ENCODE peak calls at places on chromosomes 5 and 9, in nine cellular contexts. One of them, this sample, is unnamed.

GRCh38 chr9:126626117-126627022 is 12.6 kb downstream of the LMX1B start:
- DNase-seq in upper lobe of left lung: peak
- DNase-seq in HepG2: no peak
- DNase-seq in GM12878: no peak
- DNase-seq in A549: no peak
- DNase-seq in H1: peak
- DNase-seq in SK-N-SH: no peak
- DNase-seq in esophagus muscularis mucosa: no peak
- DNase-seq in transverse colon: no peak
- DNase-seq in this sample: no peak

GRCh38 chr5:135535820-135536801 is at the start of gene NEUROG1:
- DNase-seq in SK-N-SH: peak
- DNase-seq in esophagus muscularis mucosa: no peak
- DNase-seq in A549: no peak
- DNase-seq in GM12878: no peak
- DNase-seq in HepG2: no peak
- DNase-seq in transverse colon: no peak
- DNase-seq in upper lobe of left lung: peak
- DNase-seq in H1: peak
- DNase-seq in this sample: no peak

GRCh38 chr5:149677721-149678120 is 52.4 kb upstream of the PPARGC1B start:
- DNase-seq in esophagus muscularis mucosa: no peak
- DNase-seq in SK-N-SH: no peak
- DNase-seq in H1: no peak
- DNase-seq in HepG2: no peak
- DNase-seq in A549: no peak
- DNase-seq in GM12878: peak
- DNase-seq in upper lobe of left lung: no peak
- DNase-seq in transverse colon: peak
- DNase-seq in this sample: no peak

GRCh38 chr5:42995152-42995751 is 44.9 kb downstream of the ANXA2R start:
- DNase-seq in H1: no peak
- DNase-seq in upper lobe of left lung: no peak
- DNase-seq in SK-N-SH: no peak
- DNase-seq in esophagus muscularis mucosa: no peak
- DNase-seq in A549: no peak
- DNase-seq in GM12878: no peak
- DNase-seq in HepG2: no peak
- DNase-seq in transverse colon: no peak
- DNase-seq in this sample: no peak

GRCh38 chr9:79701651-79702050 is 129.9 kb downstream of the TLE4 start:
- DNase-seq in GM12878: no peak
- DNase-seq in A549: no peak
- DNase-seq in esophagus muscularis mucosa: peak
- DNase-seq in transverse colon: peak
- DNase-seq in SK-N-SH: no peak
- DNase-seq in HepG2: no peak
- DNase-seq in upper lobe of left lung: no peak
- DNase-seq in H1: no peak
- DNase-seq in this sample: no peak

GRCh38 chr5:90886381-90886780 is 327.8 kb downstream of the ADGRV1 start:
- DNase-seq in upper lobe of left lung: no peak
- DNase-seq in transverse colon: no peak
- DNase-seq in H1: no peak
- DNase-seq in HepG2: no peak
- DNase-seq in esophagus muscularis mucosa: no peak
- DNase-seq in SK-N-SH: no peak
- DNase-seq in A549: no peak
- DNase-seq in GM12878: no peak
- DNase-seq in this sample: no peak

GRCh38 chr5:73902327-73903051 is 276.5 kb downstream of the ARHGEF28 start:
- DNase-seq in upper lobe of left lung: no peak
- DNase-seq in SK-N-SH: peak
- DNase-seq in A549: peak
- DNase-seq in esophagus muscularis mucosa: no peak
- DNase-seq in HepG2: peak
- DNase-seq in transverse colon: no peak
- DNase-seq in GM12878: peak
- DNase-seq in H1: no peak
- DNase-seq in this sample: no peak

GRCh38 chr5:1255081-1255561 is 29.9 kb downstream of the SLC6A18 start:
- DNase-seq in transverse colon: no peak
- DNase-seq in upper lobe of left lung: peak
- DNase-seq in H1: no peak
- DNase-seq in GM12878: no peak
- DNase-seq in SK-N-SH: no peak
- DNase-seq in HepG2: no peak
- DNase-seq in A549: no peak
- DNase-seq in esophagus muscularis mucosa: no peak
- DNase-seq in this sample: no peak

GRCh38 chr5:41527201-41527779 is 16.9 kb upstream of the PLCXD3 start:
- DNase-seq in A549: peak
- DNase-seq in upper lobe of left lung: no peak
- DNase-seq in HepG2: no peak
- DNase-seq in GM12878: no peak
- DNase-seq in esophagus muscularis mucosa: no peak
- DNase-seq in SK-N-SH: no peak
- DNase-seq in H1: no peak
- DNase-seq in transverse colon: no peak
- DNase-seq in this sample: no peak

GRCh38 chr5:4099401-4099800 is 503.8 kb downstream of the IRX1 start:
- DNase-seq in H1: no peak
- DNase-seq in upper lobe of left lung: peak
- DNase-seq in transverse colon: no peak
- DNase-seq in SK-N-SH: no peak
- DNase-seq in A549: no peak
- DNase-seq in HepG2: no peak
- DNase-seq in GM12878: no peak
- DNase-seq in esophagus muscularis mucosa: peak
- DNase-seq in this sample: no peak

GRCh38 chr5:108536321-108536720 is 154.4 kb upstream of the FBXL17 start:
- DNase-seq in SK-N-SH: no peak
- DNase-seq in transverse colon: no peak
- DNase-seq in upper lobe of left lung: peak
- DNase-seq in H1: no peak
- DNase-seq in esophagus muscularis mucosa: no peak
- DNase-seq in A549: no peak
- DNase-seq in GM12878: no peak
- DNase-seq in HepG2: no peak
- DNase-seq in this sample: no peak

GRCh38 chr9:1400983-1401382 is 350.8 kb downstream of the DMRT2 start:
- DNase-seq in upper lobe of left lung: no peak
- DNase-seq in esophagus muscularis mucosa: no peak
- DNase-seq in H1: no peak
- DNase-seq in transverse colon: no peak
- DNase-seq in A549: no peak
- DNase-seq in HepG2: no peak
- DNase-seq in GM12878: no peak
- DNase-seq in SK-N-SH: no peak
- DNase-seq in this sample: no peak

GRCh38 chr5:78908173-78908901 is 76.8 kb downstream of the ARSB start:
- DNase-seq in SK-N-SH: peak
- DNase-seq in A549: no peak
- DNase-seq in GM12878: no peak
- DNase-seq in esophagus muscularis mucosa: no peak
- DNase-seq in H1: no peak
- DNase-seq in transverse colon: peak
- DNase-seq in HepG2: no peak
- DNase-seq in upper lobe of left lung: no peak
- DNase-seq in this sample: no peak

GRCh38 chr9:69085523-69086283 is 50.2 kb downstream of the FXN start:
- DNase-seq in SK-N-SH: no peak
- DNase-seq in esophagus muscularis mucosa: no peak
- DNase-seq in A549: no peak
- DNase-seq in H1: no peak
- DNase-seq in GM12878: no peak
- DNase-seq in transverse colon: no peak
- DNase-seq in HepG2: peak
- DNase-seq in upper lobe of left lung: no peak
- DNase-seq in this sample: no peak

GRCh38 chr5:63959177-63959982 is 2.9 kb downstream of the HTR1A start:
- DNase-seq in transverse colon: no peak
- DNase-seq in GM12878: no peak
- DNase-seq in SK-N-SH: peak
- DNase-seq in upper lobe of left lung: peak
- DNase-seq in HepG2: no peak
- DNase-seq in esophagus muscularis mucosa: no peak
- DNase-seq in H1: peak
- DNase-seq in A549: peak
- DNase-seq in this sample: no peak

GRCh38 chr5:149061341-149061740 is 1.5 kb downstream of the SH3TC2 start:
- DNase-seq in H1: no peak
- DNase-seq in upper lobe of left lung: no peak
- DNase-seq in HepG2: no peak
- DNase-seq in esophagus muscularis mucosa: peak
- DNase-seq in transverse colon: no peak
- DNase-seq in A549: no peak
- DNase-seq in GM12878: no peak
- DNase-seq in SK-N-SH: no peak
- DNase-seq in this sample: no peak

GRCh38 chr5:43044181-43044914 is 4.2 kb upstream of the ANXA2R start:
- DNase-seq in GM12878: no peak
- DNase-seq in A549: no peak
- DNase-seq in SK-N-SH: no peak
- DNase-seq in transverse colon: no peak
- DNase-seq in upper lobe of left lung: peak
- DNase-seq in HepG2: no peak
- DNase-seq in esophagus muscularis mucosa: no peak
- DNase-seq in H1: peak
- DNase-seq in this sample: no peak

GRCh38 chr5:133245191-133246052 is 193.6 kb downstream of the HSPA4 start:
- DNase-seq in H1: no peak
- DNase-seq in GM12878: no peak
- DNase-seq in A549: peak
- DNase-seq in upper lobe of left lung: no peak
- DNase-seq in transverse colon: no peak
- DNase-seq in HepG2: peak
- DNase-seq in esophagus muscularis mucosa: no peak
- DNase-seq in SK-N-SH: no peak
- DNase-seq in this sample: no peak

GRCh38 chr5:167530548-167530947 is 760.9 kb upstream of the WWC1 start:
- DNase-seq in HepG2: no peak
- DNase-seq in transverse colon: no peak
- DNase-seq in SK-N-SH: peak
- DNase-seq in GM12878: no peak
- DNase-seq in H1: no peak
- DNase-seq in upper lobe of left lung: no peak
- DNase-seq in esophagus muscularis mucosa: no peak
- DNase-seq in A549: no peak
- DNase-seq in this sample: no peak

GRCh38 chr9:8706546-8706945 is 907.0 kb upstream of the DMAC1 start:
- DNase-seq in transverse colon: no peak
- DNase-seq in GM12878: no peak
- DNase-seq in esophagus muscularis mucosa: no peak
- DNase-seq in HepG2: no peak
- DNase-seq in H1: no peak
- DNase-seq in A549: no peak
- DNase-seq in SK-N-SH: no peak
- DNase-seq in upper lobe of left lung: no peak
- DNase-seq in this sample: no peak
- TF ChIP-seq EP300 in transverse colon: no peak
- TF ChIP-seq EP300 in GM12878: no peak
- TF ChIP-seq EP300 in esophagus muscularis mucosa: no peak
- TF ChIP-seq EP300 in HepG2: no peak
- TF ChIP-seq EP300 in H1: no peak
- TF ChIP-seq EP300 in A549: no peak
- TF ChIP-seq EP300 in SK-N-SH: no peak
- TF ChIP-seq EP300 in upper lobe of left lung: no peak
- TF ChIP-seq EP300 in this sample: no peak

GRCh38 chr9:83572524-83572923 is 34.3 kb upstream of the FRMD3 start:
- DNase-seq in transverse colon: no peak
- DNase-seq in A549: no peak
- DNase-seq in H1: no peak
- DNase-seq in HepG2: no peak
- DNase-seq in upper lobe of left lung: no peak
- DNase-seq in esophagus muscularis mucosa: no peak
- DNase-seq in GM12878: no peak
- DNase-seq in SK-N-SH: no peak
- DNase-seq in this sample: no peak
- H3K27ac ChIP-seq in transverse colon: no peak
- H3K27ac ChIP-seq in A549: no peak
- H3K27ac ChIP-seq in H1: no peak
- H3K27ac ChIP-seq in HepG2: no peak
- H3K27ac ChIP-seq in upper lobe of left lung: no peak
- H3K27ac ChIP-seq in esophagus muscularis mucosa: no peak
- H3K27ac ChIP-seq in GM12878: no peak
- H3K27ac ChIP-seq in SK-N-SH: no peak
- H3K27ac ChIP-seq in this sample: no peak

DNA sequence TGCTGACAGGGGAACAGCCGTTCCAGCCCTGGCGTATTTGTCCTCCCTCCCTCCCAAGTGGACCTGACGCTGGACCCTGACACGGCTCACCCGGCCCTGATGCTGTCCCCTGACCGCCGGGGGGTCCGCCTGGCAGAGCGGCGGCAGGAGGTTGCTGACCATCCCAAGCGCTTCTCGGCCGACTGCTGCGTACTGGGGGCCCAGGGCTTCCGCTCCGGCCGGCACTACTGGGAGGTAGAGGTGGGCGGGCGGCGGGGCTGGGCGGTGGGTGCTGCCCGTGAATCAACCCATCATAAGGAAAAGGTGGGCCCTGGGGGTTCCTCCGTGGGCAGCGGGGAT is 9.6 kb downstream of the RACK1 start:
- DNase-seq in A549: no peak
- DNase-seq in SK-N-SH: peak
- DNase-seq in H1: no peak
- DNase-seq in upper lobe of left lung: peak
- DNase-seq in transverse colon: no peak
- DNase-seq in HepG2: no peak
- DNase-seq in esophagus muscularis mucosa: no peak
- DNase-seq in GM12878: no peak
- DNase-seq in this sample: no peak
- TF ChIP-seq EP300 in A549: no peak
- TF ChIP-seq EP300 in SK-N-SH: no peak
- TF ChIP-seq EP300 in H1: no peak
- TF ChIP-seq EP300 in upper lobe of left lung: no peak
- TF ChIP-seq EP300 in transverse colon: no peak
- TF ChIP-seq EP300 in HepG2: no peak
- TF ChIP-seq EP300 in esophagus muscularis mucosa: no peak
- TF ChIP-seq EP300 in GM12878: no peak
- TF ChIP-seq EP300 in this sample: no peak

DNA sequence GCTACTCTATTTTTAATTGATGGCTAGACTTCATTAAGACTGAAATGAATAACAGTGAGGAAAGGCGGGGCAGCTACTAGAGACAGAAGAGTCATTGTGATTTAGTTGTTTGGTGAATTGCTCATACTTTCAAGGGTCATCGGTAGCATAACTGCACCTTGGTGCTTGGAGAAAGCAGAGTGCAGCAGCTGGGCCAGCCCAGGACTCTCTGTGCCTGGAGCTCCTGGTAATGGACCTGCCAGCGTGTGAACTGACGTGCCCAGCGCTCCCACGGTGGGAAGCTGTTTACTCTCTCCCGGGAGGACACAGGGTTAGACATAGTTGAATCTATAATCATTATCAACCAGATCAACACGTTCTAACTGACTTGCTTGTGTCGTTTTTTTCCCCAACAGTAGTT is 42.9 kb downstream of the LURAP1L start:
- DNase-seq in A549: peak
- DNase-seq in SK-N-SH: no peak
- DNase-seq in transverse colon: peak
- DNase-seq in H1: no peak
- DNase-seq in upper lobe of left lung: peak
- DNase-seq in GM12878: no peak
- DNase-seq in esophagus muscularis mucosa: no peak
- DNase-seq in HepG2: peak
- DNase-seq in this sample: no peak
- H3K27ac ChIP-seq in A549: peak
- H3K27ac ChIP-seq in SK-N-SH: no peak
- H3K27ac ChIP-seq in transverse colon: peak
- H3K27ac ChIP-seq in H1: no peak
- H3K27ac ChIP-seq in upper lobe of left lung: peak
- H3K27ac ChIP-seq in GM12878: no peak
- H3K27ac ChIP-seq in esophagus muscularis mucosa: peak
- H3K27ac ChIP-seq in HepG2: peak
- H3K27ac ChIP-seq in this sample: peak